ENCODE peak calls at places on chromosomes 7 and 10, in five cellular contexts. S is BJ; I is uterus; K is CD4-positive, CD25-positive, alpha-beta regulatory T cell; Z is SJSA1. A is an unnamed sample.

GRCh38 chr10:38143587-38143986 is 49.5 kb downstream of the ZNF37A start:
- DNase-seq in S (no peak), I (no peak), K (no peak), Z (no peak), A (no peak)

GRCh38 chr10:30510184-30510931 is 76.4 kb downstream of the MAP3K8 start:
- DNase-seq in S (no peak), I (peak; percentile 54), K (no peak), Z (peak; percentile 66), A (peak; percentile 81)

GRCh38 chr10:70404906-70405824 is 1.2 kb downstream of the EIF4EBP2 start:
- DNase-seq in S (peak; percentile 95), I (peak; percentile 84), K (peak; percentile 26), Z (peak; percentile 73), A (peak; percentile 86)

GRCh38 chr10:89475567-89475966 is 59.8 kb downstream of the SLC16A12 start:
- DNase-seq in S (no peak), I (no peak), K (no peak), Z (no peak), A (no peak)

GRCh38 chr7:107962817-107963216 is 40.1 kb downstream of the LAMB1 start:
- DNase-seq in S (no peak), I (no peak), K (no peak), Z (no peak), A (no peak)

GRCh38 chr7:17368856-17369520 is 70.5 kb downstream of the AHR start:
- DNase-seq in S (no peak), I (no peak), K (no peak), Z (no peak), A (peak; percentile 53)

GRCh38 chr10:45005284-45005683 is 4.6 kb downstream of the ZNF22 start:
- DNase-seq in S (no peak), I (no peak), K (no peak), Z (no peak), A (no peak)

GRCh38 chr10:28722065-28722803 is 44.9 kb downstream of the BAMBI start:
- DNase-seq in S (no peak), I (peak; percentile 57), K (no peak), Z (peak; percentile 50), A (peak; percentile 26)

GRCh38 chr7:66099551-66100407 is 14.9 kb upstream of the CRCP start:
- DNase-seq in S (peak; percentile 61), I (peak; percentile 72), K (peak; percentile 23), Z (peak; percentile 76), A (peak; percentile 80)

GRCh38 chr10:85788570-85788969 is 578.0 kb downstream of the GRID1 start:
- DNase-seq in S (no peak), I (no peak), K (no peak), Z (no peak), A (no peak)

GRCh38 chr10:119524720-119525070 is 17.8 kb downstream of the RGS10 start:
- DNase-seq in S (no peak), I (no peak), K (no peak), Z (no peak), A (no peak)

GRCh38 chr10:130362308-130362761 is 226.1 kb downstream of the GLRX3 start:
- DNase-seq in S (no peak), I (no peak), K (no peak), Z (no peak), A (no peak)

GRCh38 chr10:4865945-4866661 is 40.1 kb downstream of the AKR1E2 start:
- DNase-seq in S (no peak), I (no peak), K (no peak), Z (no peak), A (no peak)

GRCh38 chr10:102436312-102436711 is 3.9 kb upstream of the CUEDC2 start:
- DNase-seq in S (no peak), I (no peak), K (no peak), Z (no peak), A (no peak)

GRCh38 chr7:111869266-111869665 is 307.0 kb upstream of the IMMP2L start:
- DNase-seq in S (no peak), I (no peak), K (no peak), Z (no peak), A (no peak)

DNA sequence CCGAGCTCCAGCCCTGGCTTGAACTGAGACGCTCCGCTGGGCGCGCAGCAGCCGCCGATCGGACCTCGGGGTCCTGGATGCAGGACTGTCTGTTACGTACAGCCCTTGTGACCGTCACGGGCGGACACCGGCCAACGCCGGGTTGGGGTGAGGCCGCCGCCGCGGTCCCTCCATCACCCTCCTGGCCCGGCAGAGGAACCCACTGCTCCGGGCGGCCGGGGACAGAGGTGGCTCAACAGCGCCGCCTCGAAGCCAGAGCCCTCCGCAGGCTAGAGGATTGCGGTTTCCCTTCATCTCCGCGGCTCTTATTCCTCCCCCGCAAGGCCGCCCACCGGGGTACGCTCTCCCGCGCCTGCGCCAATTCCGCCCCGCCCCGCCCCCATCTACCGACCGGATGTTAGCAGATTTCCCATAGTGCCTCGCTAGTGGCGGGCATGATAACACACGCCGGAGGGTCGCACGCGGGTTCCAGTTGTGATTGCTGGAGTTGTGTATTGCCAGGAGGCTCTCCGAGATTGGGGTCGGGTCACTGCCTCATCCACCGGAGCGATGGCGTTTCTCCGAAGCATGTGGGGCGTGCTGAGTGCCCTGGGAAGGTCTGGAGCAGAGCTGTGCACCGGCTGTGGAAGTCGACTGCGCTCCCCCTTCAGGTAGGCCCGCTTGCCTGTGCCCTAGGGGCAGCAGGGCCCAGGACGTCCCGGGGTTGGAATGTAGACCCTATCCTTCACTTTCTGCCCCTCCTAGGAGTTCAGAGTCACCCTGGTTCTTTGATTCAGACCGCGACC is at the start of gene TFAM:
- DNase-seq in S (peak; percentile 52), I (peak; percentile 97), K (peak; percentile 91), Z (peak; percentile 98), A (peak; percentile 93)
- H3K4me3 ChIP-seq in S (peak within 1 kb of the TSS; percentile 71), I (peak within 1 kb of the TSS; percentile 78), K (peak within 1 kb of the TSS; percentile 94), Z (peak within 1 kb of the TSS; percentile 62), A (peak within 1 kb of the TSS; percentile 95)

GRCh38 chr10:93352638-93353383 is 129.3 kb downstream of the MYOF start:
- DNase-seq in S (no peak), I (no peak), K (peak; percentile 52), Z (no peak), A (no peak)
- H3K36me3 ChIP-seq in S (peaks cover 44% of the 10 kb centered on the region), I (no peaks in the 10 kb centered on the region), K (no peaks in the 10 kb centered on the region), Z (peaks cover 100% of the 10 kb centered on the region), A (peaks cover 96% of the 10 kb centered on the region)

GRCh38 chr10:124892031-124892430 is 49.9 kb upstream of the ZRANB1 start:
- DNase-seq in S (no peak), I (no peak), K (no peak), Z (no peak), A (no peak)
- H3K4me3 ChIP-seq in S (no peak overlapping the region), I (no peak overlapping the region), K (no peak overlapping the region), Z (no peak overlapping the region), A (no peak overlapping the region)

DNA sequence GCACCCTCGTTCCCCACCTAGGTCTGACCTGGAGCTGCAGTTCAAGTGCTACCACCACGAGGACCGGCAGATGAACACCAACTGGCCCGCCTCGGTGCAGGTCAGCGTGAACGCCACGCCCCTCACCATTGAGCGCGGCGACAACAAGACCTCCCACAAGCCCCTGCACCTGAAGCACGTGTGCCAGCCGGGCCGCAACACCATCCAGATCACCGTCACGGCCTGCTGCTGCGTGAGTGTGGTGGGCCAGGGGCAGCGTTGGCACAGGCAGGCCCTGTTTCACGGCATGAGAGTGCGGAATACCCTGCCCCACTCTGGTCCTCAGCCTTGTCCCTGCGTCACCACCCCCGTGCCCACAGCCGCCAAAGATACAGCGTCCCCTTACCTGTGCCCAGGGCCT is 46.6 kb upstream of the PPIF start:
- DNase-seq in S (no peak), I (no peak), K (no peak), Z (no peak), A (no peak)
- H3K36me3 ChIP-seq in S (peaks cover 74% of the 10 kb centered on the region), I (no peaks in the 10 kb centered on the region), K (peaks cover 57% of the 10 kb centered on the region), Z (peaks cover 92% of the 10 kb centered on the region), A (peaks cover 87% of the 10 kb centered on the region)

DNA sequence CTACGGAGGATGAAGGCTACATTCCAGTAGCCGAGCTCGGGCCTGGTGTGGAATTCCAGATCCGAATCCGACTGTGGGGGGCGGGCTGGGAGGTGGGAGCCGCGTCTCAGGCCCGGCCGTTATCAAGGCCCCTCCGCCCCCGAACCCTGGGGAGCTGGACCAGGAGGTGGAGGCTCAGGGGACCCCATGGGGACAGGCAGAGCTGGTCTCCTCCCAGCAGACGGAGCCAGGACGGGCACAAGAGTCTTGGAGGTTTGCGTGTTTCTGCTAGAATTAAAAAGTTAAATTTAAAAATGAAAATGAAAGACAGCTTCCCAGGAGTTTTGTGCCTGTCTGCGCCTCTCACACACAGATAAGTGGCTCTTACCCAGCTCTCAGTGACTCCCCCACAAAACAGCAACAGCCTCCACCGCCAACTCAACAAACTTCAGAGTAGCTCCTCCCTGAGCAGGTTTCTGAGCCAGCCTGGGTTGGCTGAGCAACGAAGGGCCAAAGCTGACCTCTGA is 5.1 kb upstream of the UTF1 start:
- DNase-seq in S (no peak), I (peak; percentile 62), K (no peak), Z (no peak), A (no peak)
- H3K4me3 ChIP-seq in S (no peak overlapping the region), I (peak overlapping the region; percentile 28), K (no peak overlapping the region), Z (no peak overlapping the region), A (no peak overlapping the region)

DNA sequence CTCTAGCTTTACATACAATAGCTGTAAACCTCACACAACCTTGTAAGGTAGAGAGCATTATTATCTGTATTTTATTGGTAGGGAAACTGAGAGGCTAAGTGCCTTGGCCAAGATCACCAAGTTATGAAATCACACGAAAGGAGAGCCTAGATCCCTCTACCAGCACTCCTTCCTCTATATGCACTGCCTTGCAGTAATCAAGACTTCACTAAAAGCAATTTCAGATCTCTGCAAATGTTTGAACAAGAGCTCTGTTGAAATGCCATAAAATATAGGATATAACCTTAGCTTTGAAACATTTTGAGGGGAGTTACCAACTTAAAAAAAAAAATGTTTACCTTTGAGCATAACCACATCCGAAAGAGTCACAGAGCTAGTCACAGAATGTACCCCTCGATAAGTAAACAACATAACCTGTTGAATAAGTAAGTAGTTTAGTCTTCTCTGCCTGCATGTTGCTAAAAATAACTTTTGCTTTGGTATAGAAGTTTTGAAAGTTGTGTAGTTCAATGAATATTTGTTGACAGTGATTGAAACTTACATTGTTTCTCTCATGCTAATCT is 709.4 kb downstream of the AUTS2 start:
- DNase-seq in S (no peak), I (no peak), K (peak; percentile 56), Z (no peak), A (no peak)
- H3K36me3 ChIP-seq in S (no peaks in the 10 kb centered on the region), I (no peaks in the 10 kb centered on the region), K (no peaks in the 10 kb centered on the region), Z (no peaks in the 10 kb centered on the region), A (no peaks in the 10 kb centered on the region)

GRCh38 chr7:38881015-38881414 is 28.0 kb downstream of the VPS41 start:
- DNase-seq in S (no peak), I (no peak), K (no peak), Z (no peak), A (no peak)
- H3K4me3 ChIP-seq in S (no peak overlapping the region), I (no peak overlapping the region), K (no peak overlapping the region), Z (no peak overlapping the region), A (no peak overlapping the region)

DNA sequence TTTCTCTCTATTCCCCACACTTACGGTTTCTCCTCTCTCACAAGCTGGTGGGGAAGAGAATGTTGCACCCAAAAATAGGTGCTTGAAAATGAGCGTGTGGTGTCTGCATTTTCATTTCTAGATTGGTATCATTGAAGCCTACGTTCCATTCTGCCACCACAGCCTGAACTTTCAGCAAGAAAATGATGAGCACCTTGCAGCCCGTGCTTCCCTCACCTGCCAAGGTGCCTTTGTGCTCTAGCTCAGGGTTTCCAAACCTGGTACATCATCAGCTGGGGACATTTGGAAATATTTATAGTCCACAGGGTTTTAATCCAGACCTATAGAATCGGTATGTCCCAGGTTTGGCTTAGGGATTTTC is 701.2 kb downstream of the AUTS2 start:
- DNase-seq in S (no peak), I (no peak), K (no peak), Z (no peak), A (no peak)
- H3K36me3 ChIP-seq in S (no peaks in the 10 kb centered on the region), I (no peaks in the 10 kb centered on the region), K (no peaks in the 10 kb centered on the region), Z (no peaks in the 10 kb centered on the region), A (no peaks in the 10 kb centered on the region)

A was measured in MG63.